ENCODE peak calls at places on chromosomes 1 and 21, in six cellular contexts. T is tibial artery, I is BJ, O is uterus, E is astrocyte of the spinal cord, D is cardiac muscle cell. V is an unnamed sample.

GRCh38 chr21:45537111-45537745 is 5.0 kb downstream of the SLC19A1 start:
- DNase-seq in E (no peak), D (no peak), T (peak), O (peak), I (no peak), V (no peak)

GRCh38 chr21:29168874-29169273 is 38.4 kb downstream of the MAP3K7CL start:
- DNase-seq in I (no peak), D (no peak), E (no peak), T (no peak), O (no peak), V (no peak)

GRCh38 chr1:205122489-205122882 is 708 bp upstream of the RBBP5 start:
- DNase-seq in O (no peak), T (no peak), E (no peak), D (no peak), I (no peak), V (no peak)

GRCh38 chr1:8004803-8005573 is 21.1 kb downstream of the ERRFI1 start:
- DNase-seq in T (peak), I (peak), D (peak), O (peak), E (peak), V (peak)

GRCh38 chr1:210394281-210394798 is 65.6 kb downstream of the HHAT start:
- DNase-seq in E (peak), D (no peak), T (peak), O (no peak), I (no peak), V (no peak)

GRCh38 chr1:112674440-112674985 is at the start of gene MOV10:
- DNase-seq in T (peak), D (peak), O (peak), E (peak), I (no peak), V (no peak)

GRCh38 chr1:85132078-85132715 is 68.6 kb downstream of the SYDE2 start:
- DNase-seq in E (no peak), D (no peak), I (no peak), T (no peak), O (no peak), V (no peak)

GRCh38 chr1:61605607-61606321 is 119.2 kb downstream of the TM2D1 start:
- DNase-seq in O (no peak), D (no peak), E (peak), I (no peak), T (no peak), V (no peak)

GRCh38 chr1:244012232-244012631 is 38.9 kb upstream of the ZBTB18 start:
- DNase-seq in T (no peak), I (peak), O (no peak), E (peak), D (no peak), V (no peak)

GRCh38 chr21:25691931-25692330 is 42.8 kb downstream of the ATP5PF start:
- DNase-seq in I (no peak), D (no peak), O (no peak), T (no peak), E (no peak), V (no peak)

GRCh38 chr1:12552951-12553921 is 64.8 kb downstream of the DHRS3 start:
- DNase-seq in I (no peak), E (no peak), O (no peak), T (peak), D (peak), V (no peak)

GRCh38 chr1:107254306-107254705 is 113.5 kb downstream of the NTNG1 start:
- DNase-seq in E (no peak), T (no peak), O (no peak), D (peak), I (no peak), V (no peak)

GRCh38 chr1:178388398-178389161 is 108.2 kb downstream of the CLEC20A start:
- DNase-seq in I (no peak), T (no peak), D (peak), E (peak), O (no peak), V (no peak)

GRCh38 chr1:98827041-98827440 is 165.5 kb downstream of the SNX7 start:
- DNase-seq in E (no peak), T (no peak), D (no peak), I (no peak), O (no peak), V (no peak)

GRCh38 chr1:54542962-54543539 is 5.0 kb upstream of the ACOT11 start:
- DNase-seq in I (peak), T (no peak), O (no peak), E (peak), D (no peak), V (no peak)

GRCh38 chr1:90959352-90960206 is 62.3 kb downstream of the ZNF644 start:
- DNase-seq in O (no peak), D (no peak), E (no peak), I (no peak), T (no peak), V (no peak)

GRCh38 chr1:169741666-169742394 is 8.0 kb upstream of the SELE start:
- DNase-seq in T (no peak), D (no peak), I (peak), E (peak), O (no peak), V (peak)

DNA sequence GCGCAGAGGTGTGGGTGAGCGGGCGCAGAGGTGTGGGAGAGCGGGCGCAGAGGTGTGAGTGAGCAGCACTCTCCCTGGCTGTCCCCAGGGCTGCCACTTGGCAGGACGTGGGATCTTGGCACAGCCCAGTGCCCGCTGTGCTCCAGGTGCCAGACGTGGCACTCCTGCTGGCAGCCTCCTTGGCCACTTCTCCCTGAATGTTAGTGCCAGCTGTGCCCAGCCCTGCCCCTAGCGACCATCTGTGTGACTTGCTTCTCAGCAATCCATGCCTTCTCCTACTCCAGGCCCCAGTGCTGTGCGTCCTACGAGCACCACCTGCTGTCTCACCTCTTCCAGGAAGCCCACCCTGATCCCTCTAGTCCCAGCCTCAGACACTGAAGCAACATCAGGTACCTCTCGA is 30.5 kb downstream of the KRTAP10-1 start:
- DNase-seq in T (no peak), E (no peak), I (no peak), O (no peak), D (no peak), V (no peak)
- TF ChIP-seq CTCF in T (no peak), E (no peak), I (no peak), O (no peak), D (no peak), V (no peak)

GRCh38 chr1:31412732-31413404 is at the start of gene SERINC2:
- DNase-seq in E (no peak), D (peak), T (no peak), I (no peak), O (no peak), V (no peak)

GRCh38 chr1:31408788-31409318 is 4.2 kb upstream of the SERINC2 start:
- DNase-seq in I (no peak), O (no peak), T (no peak), E (no peak), D (no peak), V (no peak)

GRCh38 chr1:31412205-31412604 is 808 bp upstream of the SERINC2 start:
- DNase-seq in E (no peak), O (no peak), I (no peak), T (no peak), D (no peak), V (no peak)

GRCh38 chr1:31410871-31411270 is 2.1 kb upstream of the SERINC2 start:
- DNase-seq in D (no peak), T (no peak), E (no peak), I (no peak), O (no peak), V (no peak)

GRCh38 chr1:31409946-31410858 is 2.8 kb upstream of the SERINC2 start:
- DNase-seq in D (no peak), O (no peak), T (no peak), E (no peak), I (no peak), V (no peak)
- H3K4me3 ChIP-seq in D (no peak), O (no peak), T (no peak), E (no peak), I (no peak), V (no peak)

DNA sequence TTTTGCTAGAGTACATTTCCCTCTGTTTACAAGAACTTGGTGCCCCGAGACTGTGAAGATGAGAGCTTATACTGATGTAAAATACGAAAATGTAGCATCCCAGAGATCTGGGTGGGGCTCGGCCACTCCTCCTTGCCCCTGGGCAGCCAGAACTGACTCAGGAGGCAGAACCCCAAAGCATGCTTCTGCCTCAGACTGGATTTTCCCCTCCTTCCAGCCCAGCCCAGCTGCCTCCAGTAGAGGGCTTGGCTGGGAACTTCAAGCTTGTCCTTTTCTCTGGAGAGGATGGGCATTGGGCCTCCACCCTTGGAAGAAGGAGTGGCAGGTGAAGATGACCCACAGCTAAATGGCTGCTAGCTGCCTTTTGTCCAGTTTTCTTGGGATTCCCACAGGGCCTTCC is 24.3 kb upstream of the BTG2 start:
- DNase-seq in E (no peak), T (peak), D (no peak), I (no peak), O (peak), V (no peak)
- TF ChIP-seq CTCF in E (peak), T (no peak), D (no peak), I (peak), O (no peak), V (peak)

GRCh38 chr1:168520052-168520751 is 23.6 kb downstream of the XCL2 start:
- DNase-seq in D (peak), O (no peak), T (no peak), I (no peak), E (no peak), V (no peak)

GRCh38 chr1:168521391-168522000 is 22.3 kb downstream of the XCL2 start:
- DNase-seq in E (no peak), I (no peak), T (no peak), O (no peak), D (no peak), V (no peak)

GRCh38 chr1:168518201-168518689 is 25.6 kb downstream of the XCL2 start:
- DNase-seq in I (no peak), T (no peak), E (no peak), O (no peak), D (no peak), V (no peak)

GRCh38 chr1:168520832-168521231 is 23.0 kb downstream of the XCL2 start:
- DNase-seq in I (no peak), E (no peak), D (no peak), T (no peak), O (no peak), V (no peak)
- H3K4me3 ChIP-seq in I (no peak), E (no peak), D (no peak), T (no peak), O (no peak), V (no peak)

GRCh38 chr1:222769181-222769580 is 32.2 kb downstream of the FAM177B start:
- DNase-seq in E (no peak), I (no peak), D (no peak), T (no peak), O (no peak), V (no peak)
- TF ChIP-seq CTCF in E (no peak), I (no peak), D (no peak), T (no peak), O (no peak), V (peak)

GRCh38 chr1:27633640-27634165 is 1.3 kb downstream of the FGR start:
- DNase-seq in T (no peak), I (no peak), D (no peak), O (no peak), E (no peak), V (no peak)

GRCh38 chr1:27633298-27633610 is 1.7 kb downstream of the FGR start:
- DNase-seq in I (no peak), E (no peak), T (no peak), O (no peak), D (no peak), V (no peak)

GRCh38 chr1:27635410-27636142 is 591 bp upstream of the FGR start:
- DNase-seq in O (no peak), I (no peak), D (no peak), E (no peak), T (no peak), V (no peak)

GRCh38 chr1:27634982-27635362 is at the start of gene FGR:
- DNase-seq in E (no peak), T (no peak), I (no peak), D (no peak), O (no peak), V (no peak)

DNA sequence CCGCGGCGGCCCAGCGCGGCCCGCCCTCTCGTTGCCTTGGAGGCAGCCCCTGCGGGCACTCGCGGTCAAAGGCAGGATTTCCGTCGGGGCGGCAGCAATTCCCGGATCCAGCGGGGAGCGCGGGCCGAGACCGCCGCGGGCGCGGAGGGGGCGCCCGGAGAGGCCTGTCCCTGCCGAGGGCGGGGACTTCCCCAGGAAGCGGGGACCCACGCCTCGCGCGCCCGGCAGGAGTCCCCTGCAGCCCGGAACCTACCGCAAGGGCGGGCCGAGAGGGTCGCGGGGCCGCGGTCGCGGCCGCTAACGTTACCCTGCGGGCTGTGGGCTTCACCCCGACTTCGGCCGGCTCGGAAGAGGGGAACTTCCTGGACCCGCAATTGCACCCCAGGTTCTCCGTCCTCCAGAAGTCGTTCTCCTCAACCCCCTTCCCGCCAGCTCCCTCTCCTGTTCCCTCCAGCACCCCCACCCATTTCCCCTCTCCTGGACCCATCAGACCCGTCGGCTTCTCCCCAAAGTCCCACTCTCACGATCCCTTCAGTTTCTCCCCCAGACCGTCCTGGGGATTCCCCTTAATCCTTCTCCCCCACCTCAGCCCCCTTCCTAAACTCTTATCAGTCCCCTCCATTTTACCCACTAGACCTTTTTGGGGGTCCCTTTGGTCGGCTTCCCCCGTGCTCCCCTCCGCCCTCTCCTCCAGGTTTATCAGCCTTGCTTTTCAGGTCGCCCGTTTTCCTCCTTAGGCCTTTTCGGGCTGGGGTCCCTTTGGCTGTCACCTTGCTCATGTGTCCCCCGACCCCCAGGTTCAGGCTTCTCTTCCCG is 611 bp downstream of the FGR start:
- DNase-seq in I (no peak), O (no peak), D (peak), T (no peak), E (no peak), V (no peak)
- H3K4me3 ChIP-seq in I (peak), O (peak), D (peak), T (peak), E (peak), V (peak)

GRCh38 chr1:203048555-203049051 is 22.3 kb downstream of the PPFIA4 start:
- DNase-seq in T (no peak), D (peak), O (no peak), I (no peak), E (no peak), V (no peak)
- TF ChIP-seq CTCF in T (no peak), D (no peak), O (no peak), I (no peak), E (no peak), V (no peak)

V was measured in HFF-Myc.